ENCODE peak calls at places on chromosome 20, in four cellular contexts. O, K, J and A are unnamed samples.

GRCh38 chr20:31740208-31740607 is 1.1 kb downstream of the TPX2 start:
- DNase-seq in O (peak), K (peak), J (no peak), A (no peak)

GRCh38 chr20:20130399-20130798 is 78.1 kb downstream of the CFAP61 start:
- DNase-seq in O (no peak), J (peak), K (no peak), A (no peak)

GRCh38 chr20:64065973-64066341 is 3.0 kb downstream of the TCEA2 start:
- DNase-seq in J (no peak), O (no peak), K (peak), A (peak)

GRCh38 chr20:23050847-23051627 is 1.6 kb upstream of the THBD start:
- DNase-seq in J (no peak), O (no peak), K (peak), A (no peak)

GRCh38 chr20:32559753-32560380 is 25.3 kb downstream of the NOL4L start:
- DNase-seq in O (peak), K (no peak), J (no peak), A (no peak)

GRCh38 chr20:64104667-64105451 is 2.5 kb downstream of the NPBWR2 start:
- DNase-seq in J (no peak), O (no peak), K (no peak), A (no peak)

GRCh38 chr20:44151621-44152416 is 35.2 kb downstream of the JPH2 start:
- DNase-seq in K (no peak), O (no peak), J (no peak), A (no peak)

GRCh38 chr20:10780901-10781300 is 107.1 kb upstream of the JAG1 start:
- DNase-seq in J (no peak), K (no peak), O (no peak), A (no peak)

GRCh38 chr20:5470458-5470857 is 153.7 kb upstream of the PROKR2 start:
- DNase-seq in K (no peak), J (no peak), O (no peak), A (no peak)

GRCh38 chr20:63453029-63453523 is 19.4 kb downstream of the KCNQ2 start:
- DNase-seq in J (peak), K (peak), O (peak), A (no peak)

GRCh38 chr20:33392016-33392415 is 9.3 kb downstream of the CDK5RAP1 start:
- DNase-seq in O (no peak), K (no peak), J (no peak), A (no peak)

GRCh38 chr20:18524646-18525045 is 16.9 kb downstream of the SEC23B start:
- DNase-seq in J (no peak), K (no peak), O (no peak), A (no peak)

GRCh38 chr20:48638546-48638945 is 189.3 kb downstream of the PREX1 start:
- DNase-seq in J (no peak), K (no peak), O (no peak), A (no peak)

GRCh38 chr20:59042151-59042795 is at the start of gene PRELID3B:
- DNase-seq in K (peak), J (peak), O (peak), A (no peak)

GRCh38 chr20:3222635-3223600 is 13.6 kb downstream of the ITPA start:
- DNase-seq in K (no peak), O (no peak), J (peak), A (no peak)

GRCh38 chr20:25280051-25280573 is 32.2 kb downstream of the PYGB start:
- DNase-seq in J (no peak), O (peak), K (no peak), A (no peak)

GRCh38 chr20:910132-910839 is 5.8 kb downstream of the ANGPT4 start:
- DNase-seq in J (no peak), K (no peak), O (no peak), A (no peak)
- TF ChIP-seq TAF1 in J (no peak), K (no peak), O (no peak), A (no peak)

GRCh38 chr20:47568837-47569410 is 67.2 kb downstream of the NCOA3 start:
- DNase-seq in O (no peak), K (no peak), J (no peak), A (no peak)
- TF ChIP-seq TAF1 in O (no peak), K (no peak), J (no peak), A (no peak)

DNA sequence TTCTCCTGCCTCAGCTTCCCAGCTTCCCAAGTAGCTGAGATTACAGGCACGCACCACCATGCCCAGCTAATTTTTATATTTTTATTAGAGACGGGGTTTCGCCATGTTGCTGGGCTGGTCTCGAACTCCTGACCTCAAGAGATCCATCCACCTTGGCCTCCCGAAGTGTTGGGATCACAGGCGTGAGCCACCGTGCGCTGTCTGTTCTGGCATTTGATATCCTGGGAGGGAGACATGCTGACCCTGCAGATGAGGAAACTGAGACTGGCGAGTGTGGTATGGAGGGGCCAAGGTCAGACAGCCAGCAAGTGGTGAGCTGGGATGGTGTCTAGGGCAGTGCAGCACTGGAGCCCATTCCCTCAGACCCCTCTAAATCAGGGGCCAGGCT is 44.6 kb downstream of the SRC start:
- DNase-seq in K (no peak), O (no peak), J (no peak), A (no peak)
- TF ChIP-seq TAF1 in K (no peak), O (no peak), J (no peak), A (no peak)

GRCh38 chr20:14521436-14521835 is 184.0 kb upstream of the FLRT3 start:
- DNase-seq in O (no peak), K (no peak), J (no peak), A (no peak)
- TF ChIP-seq TAF1 in O (no peak), K (no peak), J (no peak), A (no peak)

DNA sequence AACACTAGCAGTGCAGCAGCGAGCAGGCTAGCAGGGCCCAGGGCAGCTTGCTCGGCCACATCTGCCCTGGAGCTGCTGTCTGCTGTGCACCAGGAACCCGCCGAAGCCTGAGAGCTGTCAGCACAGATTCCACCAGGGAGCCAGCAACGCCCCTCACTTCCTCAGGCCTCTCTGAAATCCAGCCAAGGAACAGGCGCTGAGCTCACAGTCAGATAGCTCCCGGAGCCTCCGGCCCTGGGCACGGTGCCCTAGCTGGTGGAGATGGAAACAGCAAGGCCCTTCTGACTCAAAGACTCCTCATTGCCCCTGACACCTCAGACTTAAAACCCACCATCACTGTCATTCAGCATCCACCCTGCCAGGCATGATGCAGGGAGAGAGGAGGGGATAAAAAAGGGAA is 839.4 kb downstream of the MAFB start:
- DNase-seq in K (no peak), O (peak), J (no peak), A (no peak)
- TF ChIP-seq TAF1 in K (no peak), O (no peak), J (no peak), A (no peak)

GRCh38 chr20:34549929-34550305 is 8.6 kb upstream of the MAP1LC3A start:
- DNase-seq in O (no peak), K (no peak), J (no peak), A (no peak)

GRCh38 chr20:34549291-34549928 is 9.1 kb upstream of the MAP1LC3A start:
- DNase-seq in K (no peak), O (no peak), J (peak), A (no peak)

GRCh38 chr20:34557936-34558319 is 590 bp upstream of the MAP1LC3A start:
- DNase-seq in K (no peak), O (peak), J (no peak), A (no peak)

GRCh38 chr20:34552569-34552968 is 5.9 kb upstream of the MAP1LC3A start:
- DNase-seq in K (no peak), J (no peak), O (no peak), A (no peak)

GRCh38 chr20:34553366-34553867 is 5.1 kb upstream of the MAP1LC3A start:
- DNase-seq in O (no peak), J (no peak), K (no peak), A (no peak)
- TF ChIP-seq TAF1 in O (no peak), J (no peak), K (no peak), A (no peak)